ENCODE peak calls at places on chromosomes 16 and 17, in ten cellular contexts. E is HTR-8/SVneo; C is chondrocyte; D is GF-D8; U is effector CD4-positive, alpha-beta T cell; X is amniotic stem cell; W is MM.1S; Z is T-helper 2 cell; J is RCC 7860; V is HFF-Myc. L is an unnamed sample.

GRCh38 chr17:8930664-8931063 is 34.8 kb downstream of the PIK3R5 start:
- DNase-seq in Z (no peak), E (no peak), C (no peak), U (no peak), W (no peak), X (no peak), D (no peak), V (no peak), J (no peak), L (no peak)

GRCh38 chr17:31686495-31686894 is 172.5 kb downstream of the COPRS start:
- DNase-seq in C (no peak), W (no peak), Z (no peak), X (no peak), D (no peak), E (no peak), U (no peak), J (no peak), V (no peak), L (no peak)

GRCh38 chr17:64499805-64500486 is 3.1 kb upstream of the POLG2 start:
- DNase-seq in C (no peak), V (no peak), W (no peak), U (no peak), D (no peak), Z (no peak), J (no peak), X (no peak), E (no peak), L (peak)

GRCh38 chr16:23147666-23148065 is 1.6 kb downstream of the USP31 start:
- DNase-seq in C (no peak), W (no peak), J (no peak), X (no peak), Z (no peak), E (no peak), U (no peak), V (no peak), D (no peak), L (no peak)

GRCh38 chr16:28100810-28101532 is 37.5 kb upstream of the GSG1L start:
- DNase-seq in E (no peak), D (no peak), Z (no peak), U (no peak), X (no peak), C (peak), V (no peak), W (no peak), J (no peak), L (no peak)

GRCh38 chr17:1264196-1264595 is 6.0 kb upstream of the BHLHA9 start:
- DNase-seq in D (no peak), X (no peak), C (no peak), Z (no peak), V (no peak), J (no peak), E (no peak), W (no peak), U (no peak), L (no peak)

GRCh38 chr16:75908301-75908700 is 182.0 kb upstream of the CPHXL start:
- DNase-seq in D (no peak), X (no peak), C (no peak), U (no peak), W (no peak), E (no peak), Z (no peak), J (no peak), V (no peak), L (no peak)

GRCh38 chr17:82402865-82403264 is 15.3 kb upstream of the HEXD start:
- DNase-seq in E (no peak), C (no peak), W (peak), X (no peak), V (no peak), D (no peak), Z (no peak), J (peak), U (no peak), L (no peak)

GRCh38 chr16:17199135-17199534 is 271.6 kb downstream of the XYLT1 start:
- DNase-seq in X (no peak), J (no peak), C (no peak), V (no peak), Z (no peak), W (no peak), D (no peak), U (no peak), E (no peak), L (no peak)

GRCh38 chr16:10906914-10907756 is 30.1 kb downstream of the CIITA start:
- DNase-seq in U (no peak), D (no peak), J (no peak), X (no peak), E (no peak), W (no peak), C (peak), V (no peak), Z (no peak), L (no peak)

GRCh38 chr17:10120749-10121148 is 77.7 kb downstream of the GAS7 start:
- DNase-seq in U (no peak), C (no peak), J (no peak), E (no peak), Z (no peak), V (no peak), X (no peak), D (no peak), W (no peak), L (peak)

GRCh38 chr17:17876959-17877547 is 40.3 kb upstream of the SREBF1 start:
- DNase-seq in E (no peak), D (no peak), Z (no peak), U (no peak), X (no peak), J (no peak), V (no peak), C (no peak), W (no peak), L (peak)

GRCh38 chr16:14635394-14636145 is 2.8 kb downstream of the BFAR start:
- DNase-seq in C (peak), D (no peak), J (no peak), W (no peak), Z (no peak), V (no peak), E (no peak), X (no peak), U (no peak), L (no peak)

GRCh38 chr17:7396147-7396546 is 1.8 kb upstream of the PLSCR3 start:
- DNase-seq in U (no peak), V (no peak), W (no peak), X (no peak), C (no peak), D (no peak), E (no peak), J (no peak), Z (no peak), L (no peak)

GRCh38 chr17:43434902-43435319 is 36.1 kb downstream of the ARL4D start:
- DNase-seq in E (no peak), U (no peak), Z (no peak), V (no peak), J (peak), W (no peak), C (peak), D (no peak), X (no peak), L (no peak)

GRCh38 chr16:87322833-87323726 is 5.9 kb upstream of the C16orf95 start:
- DNase-seq in D (no peak), E (no peak), U (no peak), Z (no peak), W (no peak), C (peak), X (no peak), V (no peak), J (no peak), L (no peak)